ENCODE peak calls at places on chromosome 3, in ten cellular contexts. T is Peyer's patch, U is suprapubic skin, Y is SJCRH30, Q is aorta, Z is OCI-LY7, A is right lobe of liver, R is cardiac muscle cell, X is Panc1, M is lung. L is an unnamed sample.

GRCh38 chr3:134102976-134103375 is 73.3 kb upstream of the SLCO2A1 start:
- DNase-seq in T (no peak), U (no peak), Y (no peak), Q (no peak), Z (no peak), A (no peak), R (no peak), X (no peak), M (no peak), L (no peak)

GRCh38 chr3:13095408-13095861 is 22.2 kb upstream of the IQSEC1 start:
- DNase-seq in T (no peak), U (no peak), Y (no peak), Q (no peak), Z (no peak), A (no peak), R (no peak), X (no peak), M (no peak), L (no peak)

GRCh38 chr3:129016366-129016724 is 15.2 kb downstream of the EFCC1 start:
- DNase-seq in T (peak; percentile 75), U (no peak), Y (no peak), Q (no peak), Z (peak; percentile 90), A (peak; percentile 53), R (no peak), X (no peak), M (no peak), L (peak; percentile 27)

GRCh38 chr3:194231840-194232832 is 96.2 kb downstream of the HES1 start:
- DNase-seq in T (no peak), U (no peak), Y (no peak), Q (no peak), Z (no peak), A (no peak), R (no peak), X (no peak), M (no peak), L (no peak)

GRCh38 chr3:38829404-38829803 is 13.4 kb upstream of the SCN10A start:
- DNase-seq in T (no peak), U (no peak), Y (no peak), Q (no peak), Z (no peak), A (no peak), R (no peak), X (no peak), M (no peak), L (no peak)

GRCh38 chr3:149658444-149659172 is 783 bp upstream of the WWTR1 start:
- DNase-seq in T (peak; percentile 70), U (peak; percentile 89), Y (peak; percentile 81), Q (peak; percentile 91), Z (no peak), A (peak; percentile 80), R (peak; percentile 89), X (no peak), M (peak; percentile 76), L (peak; percentile 81)

GRCh38 chr3:50340404-50341329 is at the start of gene RASSF1:
- DNase-seq in T (peak; percentile 84), U (peak; percentile 92), Y (no peak), Q (peak; percentile 93), Z (peak; percentile 52), A (peak; percentile 82), R (no peak), X (no peak), M (peak; percentile 72), L (peak; percentile 38)

GRCh38 chr3:33803894-33804526 is 5.6 kb downstream of the PDCD6IP start:
- DNase-seq in T (no peak), U (no peak), Y (no peak), Q (no peak), Z (peak; percentile 13), A (no peak), R (no peak), X (no peak), M (no peak), L (no peak)

GRCh38 chr3:21294768-21295167 is 456.2 kb downstream of the ZNF385D start:
- DNase-seq in T (no peak), U (no peak), Y (no peak), Q (no peak), Z (no peak), A (no peak), R (no peak), X (no peak), M (no peak), L (no peak)

GRCh38 chr3:27607370-27607769 is 114.8 kb downstream of the EOMES start:
- DNase-seq in T (no peak), U (no peak), Y (peak; percentile 37), Q (no peak), Z (no peak), A (no peak), R (no peak), X (no peak), M (no peak), L (no peak)

GRCh38 chr3:159928692-159929091 is 59.9 kb upstream of the IL12A start:
- DNase-seq in T (no peak), U (no peak), Y (peak; percentile 6), Q (no peak), Z (no peak), A (no peak), R (no peak), X (peak; percentile 54), M (no peak), L (no peak)

GRCh38 chr3:15858547-15859506 is 61.0 kb upstream of the ANKRD28 start:
- DNase-seq in T (peak; percentile 84), U (no peak), Y (peak; percentile 15), Q (peak; percentile 78), Z (peak; percentile 91), A (peak; percentile 92), R (peak; percentile 53), X (no peak), M (peak; percentile 67), L (peak; percentile 64)

GRCh38 chr3:86774082-86774691 is 216.8 kb downstream of the VGLL3 start:
- DNase-seq in T (no peak), U (no peak), Y (peak; percentile 71), Q (no peak), Z (peak; percentile 36), A (no peak), R (peak; percentile 52), X (no peak), M (no peak), L (no peak)

GRCh38 chr3:71721721-71722157 is 3.5 kb downstream of the EIF4E3 start:
- DNase-seq in T (no peak), U (no peak), Y (no peak), Q (no peak), Z (no peak), A (no peak), R (no peak), X (no peak), M (no peak), L (no peak)

GRCh38 chr3:124838963-124839362 is 48.2 kb downstream of the ITGB5 start:
- DNase-seq in T (no peak), U (no peak), Y (no peak), Q (no peak), Z (no peak), A (no peak), R (no peak), X (no peak), M (no peak), L (no peak)

GRCh38 chr3:16841906-16842709 is 42.6 kb upstream of the PLCL2 start:
- DNase-seq in T (peak; percentile 66), U (peak; percentile 85), Y (no peak), Q (no peak), Z (peak; percentile 74), A (peak; percentile 60), R (peak; percentile 24), X (no peak), M (peak; percentile 42), L (peak; percentile 56)

GRCh38 chr3:194687638-194688206 is 2.0 kb downstream of the FAM43A start:
- DNase-seq in T (peak; percentile 78), U (peak; percentile 83), Y (no peak), Q (peak; percentile 93), Z (peak; percentile 87), A (peak; percentile 80), R (peak; percentile 86), X (no peak), M (peak; percentile 75), L (peak; percentile 30)

GRCh38 chr3:112773-113172 is 83.8 kb upstream of the CHL1 start:
- DNase-seq in T (no peak), U (no peak), Y (no peak), Q (no peak), Z (no peak), A (no peak), R (no peak), X (no peak), M (no peak), L (no peak)
- H3K9me3 ChIP-seq in T (no peaks in the 10 kb centered on the region), U (no peaks in the 10 kb centered on the region), Y (no peaks in the 10 kb centered on the region), Q (no peaks in the 10 kb centered on the region), Z (no peaks in the 10 kb centered on the region), A (no peaks in the 10 kb centered on the region), R (no peaks in the 10 kb centered on the region), X (no peaks in the 10 kb centered on the region), M (no peaks in the 10 kb centered on the region), L (no peaks in the 10 kb centered on the region)

DNA sequence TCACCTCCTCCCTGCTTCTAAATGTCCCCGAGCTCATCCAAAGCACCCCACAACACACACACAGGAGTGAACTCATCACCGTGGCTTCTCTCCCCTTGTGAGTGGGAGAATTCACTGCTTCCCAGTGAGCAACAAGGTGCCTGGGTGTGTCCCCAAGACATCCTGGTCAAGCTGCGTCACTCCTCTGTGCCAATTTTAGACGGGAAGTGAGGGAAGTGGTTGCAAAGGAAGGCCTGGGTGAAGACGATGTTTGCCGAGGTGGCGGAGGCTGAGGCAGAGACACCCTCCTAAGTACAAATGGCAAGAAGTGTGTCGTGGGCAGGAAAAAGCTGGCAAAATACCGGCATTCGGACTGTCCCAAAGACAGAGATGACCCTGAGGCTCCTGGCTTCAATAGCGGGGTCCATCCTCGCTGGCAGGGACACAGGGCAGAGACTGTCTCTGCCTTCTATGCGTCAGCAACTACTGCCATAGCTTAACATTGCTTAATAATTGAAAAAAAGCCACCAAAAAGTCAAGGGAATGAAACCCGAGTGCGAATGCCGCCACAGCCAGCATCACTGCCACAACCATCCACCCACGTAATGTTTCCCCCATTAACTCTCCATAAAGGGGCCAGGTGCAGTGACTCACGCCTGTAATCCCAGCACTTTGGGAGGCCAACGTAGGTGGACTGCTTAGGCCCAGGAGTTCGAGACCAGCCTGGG is 72.8 kb downstream of the VGLL4 start:
- DNase-seq in T (no peak), U (peak; percentile 79), Y (no peak), Q (peak; percentile 67), Z (no peak), A (no peak), R (no peak), X (no peak), M (no peak), L (peak; percentile 85)
- H3K27ac ChIP-seq in T (no peak overlapping the region), U (peak overlapping the region; percentile 93), Y (peak overlapping the region; percentile 5), Q (no peak overlapping the region), Z (no peak overlapping the region), A (no peak overlapping the region), R (no peak overlapping the region), X (peak overlapping the region; percentile 89), M (peak overlapping the region; percentile 10), L (peak overlapping the region; percentile 88)

GRCh38 chr3:169148448-169149348 is 514.8 kb downstream of the MECOM start:
- DNase-seq in T (no peak), U (no peak), Y (peak; percentile 55), Q (no peak), Z (no peak), A (no peak), R (no peak), X (no peak), M (no peak), L (no peak)
- H3K4me3 ChIP-seq in T (peak overlapping the region; percentile 40), U (peak overlapping the region; percentile 23), Y (peak overlapping the region; percentile 88), Q (peak overlapping the region; percentile 85), Z (no peak overlapping the region), A (peak overlapping the region; percentile 11), R (peak overlapping the region; percentile 19), X (no peak overlapping the region), M (no peak overlapping the region), L (peak overlapping the region; percentile 28)

DNA sequence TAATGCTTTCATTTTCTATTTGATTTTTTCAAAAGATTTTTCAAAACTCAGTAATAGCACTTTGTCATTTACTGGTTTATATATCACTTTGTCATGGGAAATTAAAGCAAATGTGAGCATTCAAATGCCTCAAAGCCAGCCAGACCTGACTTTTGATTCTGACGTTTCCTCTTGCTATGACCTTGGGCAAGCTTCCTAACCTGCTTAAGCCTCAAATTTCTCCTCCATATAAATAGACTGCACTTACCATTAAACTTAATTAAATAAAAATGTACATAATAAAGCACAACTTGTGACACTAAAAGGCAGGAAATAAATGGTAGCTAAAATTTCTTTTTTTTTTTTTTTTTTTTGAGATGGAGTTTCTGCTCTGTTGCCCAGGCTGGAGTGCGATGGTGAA is 19.2 kb downstream of the MCF2L2 start:
- DNase-seq in T (no peak), U (no peak), Y (no peak), Q (no peak), Z (no peak), A (no peak), R (no peak), X (no peak), M (no peak), L (no peak)
- H3K9me3 ChIP-seq in T (no peaks in the 10 kb centered on the region), U (no peaks in the 10 kb centered on the region), Y (no peaks in the 10 kb centered on the region), Q (no peaks in the 10 kb centered on the region), Z (no peaks in the 10 kb centered on the region), A (no peaks in the 10 kb centered on the region), R (no peaks in the 10 kb centered on the region), X (no peaks in the 10 kb centered on the region), M (no peaks in the 10 kb centered on the region), L (no peaks in the 10 kb centered on the region)

L was measured in gastrocnemius medialis.